ENCODE peak calls at places on chromosomes 2 and 18, in eight cellular contexts. L is AG10803; H is CD8-positive, alpha-beta T cell; J is left ventricle myocardium inferior; I is GM23338; A is spleen; S is astrocyte of the cerebellum; V is cardiac muscle cell. Y is an unnamed sample.

GRCh38 chr2:27996156-27996920 is 105.8 kb downstream of the BABAM2 start:
- DNase-seq in L (no peak), H (no peak), J (no peak), I (no peak), A (no peak), S (no peak), V (no peak), Y (no peak)

GRCh38 chr2:182193291-182193690 is 207.6 kb downstream of the PPP1R1C start:
- DNase-seq in L (no peak), H (no peak), J (no peak), I (peak), A (no peak), S (no peak), V (no peak), Y (no peak)

GRCh38 chr2:123840016-123840415 is 185.1 kb upstream of the CNTNAP5 start:
- DNase-seq in L (no peak), H (no peak), J (no peak), I (no peak), A (peak), S (no peak), V (no peak), Y (no peak)

GRCh38 chr18:36465276-36465675 is 167.8 kb downstream of the FHOD3 start:
- DNase-seq in L (no peak), H (no peak), J (no peak), I (no peak), A (no peak), S (no peak), V (no peak), Y (no peak)

GRCh38 chr18:13471971-13472628 is 253.5 kb downstream of the LDLRAD4 start:
- DNase-seq in L (no peak), H (no peak), J (no peak), I (peak), A (peak), S (no peak), V (no peak), Y (no peak)

GRCh38 chr2:225171350-225171749 is 129.1 kb upstream of the DOCK10 start:
- DNase-seq in L (no peak), H (no peak), J (no peak), I (no peak), A (no peak), S (no peak), V (no peak), Y (no peak)

GRCh38 chr2:142544173-142544572 is 333.3 kb upstream of the KYNU start:
- DNase-seq in L (no peak), H (no peak), J (no peak), I (no peak), A (no peak), S (no peak), V (no peak), Y (no peak)

GRCh38 chr2:96962567-96963203 is 23.7 kb downstream of the FAM178B start:
- DNase-seq in L (no peak), H (peak), J (no peak), I (no peak), A (peak), S (no peak), V (no peak), Y (no peak)

GRCh38 chr2:241788572-241788971 is 11.9 kb downstream of the GAL3ST2 start:
- DNase-seq in L (no peak), H (no peak), J (no peak), I (no peak), A (no peak), S (no peak), V (no peak), Y (no peak)

GRCh38 chr2:181655519-181655918 is 1.4 kb downstream of the CERKL start:
- DNase-seq in L (peak), H (no peak), J (no peak), I (no peak), A (no peak), S (no peak), V (no peak), Y (peak)

GRCh38 chr2:25044011-25044410 is 2.1 kb downstream of the EFR3B start:
- DNase-seq in L (no peak), H (no peak), J (no peak), I (no peak), A (no peak), S (no peak), V (no peak), Y (no peak)

GRCh38 chr2:237131749-237132148 is 46.1 kb downstream of the COPS8 start:
- DNase-seq in L (no peak), H (no peak), J (no peak), I (no peak), A (no peak), S (no peak), V (no peak), Y (no peak)

GRCh38 chr18:25561923-25562322 is 210.0 kb upstream of the ZNF521 start:
- DNase-seq in L (peak), H (no peak), J (no peak), I (peak), A (no peak), S (peak), V (peak), Y (peak)

GRCh38 chr2:8658064-8658862 is 23.6 kb upstream of the ID2 start:
- DNase-seq in L (no peak), H (no peak), J (no peak), I (no peak), A (no peak), S (no peak), V (no peak), Y (no peak)

GRCh38 chr2:188114014-188114413 is 177.7 kb upstream of the GULP1 start:
- DNase-seq in L (peak), H (no peak), J (no peak), I (no peak), A (no peak), S (no peak), V (no peak), Y (peak)

GRCh38 chr2:165990846-165991245 is 37.3 kb upstream of the TTC21B start:
- DNase-seq in L (no peak), H (no peak), J (no peak), I (no peak), A (no peak), S (no peak), V (no peak), Y (no peak)

GRCh38 chr2:95053543-95053942 is 28.0 kb downstream of the MAL start:
- DNase-seq in L (no peak), H (peak), J (no peak), I (peak), A (peak), S (no peak), V (no peak), Y (no peak)

GRCh38 chr2:36173760-36174362 is 181.7 kb upstream of the CRIM1 start:
- DNase-seq in L (no peak), H (no peak), J (no peak), I (no peak), A (no peak), S (no peak), V (no peak), Y (no peak)

GRCh38 chr18:49028801-49029506 is 78.2 kb upstream of the SMAD7 start:
- DNase-seq in L (no peak), H (no peak), J (no peak), I (no peak), A (no peak), S (no peak), V (no peak), Y (no peak)

GRCh38 chr2:54549912-54550518 is 93.9 kb downstream of the SPTBN1 start:
- DNase-seq in L (no peak), H (no peak), J (no peak), I (no peak), A (no peak), S (no peak), V (no peak), Y (no peak)

GRCh38 chr18:43539862-43540261 is 262.6 kb upstream of the SYT4 start:
- DNase-seq in L (peak), H (no peak), J (no peak), I (no peak), A (no peak), S (no peak), V (no peak), Y (no peak)

GRCh38 chr2:96207073-96207777 is 1.4 kb downstream of the STARD7 start:
- DNase-seq in L (no peak), H (no peak), J (no peak), I (no peak), A (no peak), S (no peak), V (peak), Y (no peak)

GRCh38 chr2:224004105-224004715 is 34.9 kb downstream of the SERPINE2 start:
- DNase-seq in L (no peak), H (no peak), J (no peak), I (no peak), A (no peak), S (no peak), V (no peak), Y (peak)

GRCh38 chr2:157830696-157831570 is 45.2 kb downstream of the ACVR1 start:
- DNase-seq in L (peak), H (no peak), J (no peak), I (no peak), A (no peak), S (peak), V (no peak), Y (peak)

GRCh38 chr18:6994719-6995430 is 122.7 kb downstream of the LAMA1 start:
- DNase-seq in L (peak), H (no peak), J (no peak), I (no peak), A (no peak), S (no peak), V (no peak), Y (no peak)

GRCh38 chr2:204265701-204266310 is 279.5 kb upstream of the PARD3B start:
- DNase-seq in L (no peak), H (no peak), J (no peak), I (no peak), A (no peak), S (no peak), V (no peak), Y (no peak)

GRCh38 chr2:230268606-230269222 is 43.2 kb downstream of the SP140 start:
- DNase-seq in L (no peak), H (no peak), J (no peak), I (no peak), A (no peak), S (no peak), V (no peak), Y (peak)

GRCh38 chr18:77530732-77531131 is 281.1 kb downstream of the GALR1 start:
- DNase-seq in L (no peak), H (no peak), J (no peak), I (no peak), A (no peak), S (no peak), V (no peak), Y (no peak)

GRCh38 chr2:165852394-165852793 is 58.3 kb upstream of the GALNT3 start:
- DNase-seq in L (no peak), H (no peak), J (no peak), I (no peak), A (no peak), S (no peak), V (no peak), Y (no peak)

GRCh38 chr18:46283268-46283667 is 179.1 kb downstream of the HAUS1 start:
- DNase-seq in L (peak), H (no peak), J (no peak), I (no peak), A (no peak), S (no peak), V (no peak), Y (peak)

GRCh38 chr2:200466703-200467418 is 43.0 kb downstream of the KCTD18 start:
- DNase-seq in L (peak), H (peak), J (no peak), I (no peak), A (no peak), S (no peak), V (no peak), Y (peak)

GRCh38 chr2:169221745-169222369 is 140.5 kb downstream of the LRP2 start:
- DNase-seq in L (no peak), H (no peak), J (no peak), I (peak), A (no peak), S (peak), V (peak), Y (peak)

GRCh38 chr2:18514838-18515461 is 45.5 kb downstream of the RDH14 start:
- DNase-seq in L (no peak), H (no peak), J (no peak), I (no peak), A (no peak), S (no peak), V (no peak), Y (no peak)

GRCh38 chr2:202056611-202057010 is 16.4 kb upstream of the KIAA2012 start:
- DNase-seq in L (no peak), H (no peak), J (no peak), I (no peak), A (no peak), S (no peak), V (no peak), Y (peak)

GRCh38 chr2:103959174-103960125 is 894.5 kb upstream of the POU3F3 start:
- DNase-seq in L (peak), H (no peak), J (no peak), I (peak), A (no peak), S (peak), V (peak), Y (no peak)

GRCh38 chr2:18047896-18048657 is 169.6 kb downstream of the KCNS3 start:
- DNase-seq in L (peak), H (no peak), J (no peak), I (no peak), A (no peak), S (no peak), V (no peak), Y (peak)

GRCh38 chr2:167783266-167784070 is 463.9 kb downstream of the STK39 start:
- DNase-seq in L (no peak), H (no peak), J (no peak), I (peak), A (no peak), S (peak), V (peak), Y (peak)

GRCh38 chr2:238790877-238791276 is 57.0 kb upstream of the TWIST2 start:
- DNase-seq in L (peak), H (no peak), J (no peak), I (no peak), A (no peak), S (no peak), V (no peak), Y (no peak)

DNA sequence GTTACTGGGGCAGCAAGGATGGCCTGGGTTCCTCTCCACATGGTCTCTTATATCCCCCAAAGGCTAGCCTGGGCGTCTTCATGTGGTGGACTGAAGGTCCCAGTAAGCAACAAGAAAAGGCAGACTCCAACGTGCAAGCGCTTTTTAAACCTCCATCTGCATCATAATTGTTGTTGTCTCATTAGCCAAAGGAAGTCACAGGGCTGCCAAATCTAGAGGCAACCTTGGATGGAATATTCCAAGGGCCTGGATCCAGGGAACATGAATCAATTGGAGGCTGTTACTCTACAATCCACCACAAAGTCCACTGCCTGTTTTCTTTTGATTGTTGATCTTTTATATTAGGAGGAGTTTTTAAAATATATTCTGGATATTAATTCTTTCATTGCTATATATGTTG is 118.8 kb downstream of the SH3RF3 start:
- DNase-seq in L (peak), H (no peak), J (no peak), I (no peak), A (peak), S (no peak), V (no peak), Y (peak)
- H3K4me3 ChIP-seq in L (no peak), H (no peak), J (no peak), I (no peak), A (no peak), S (no peak), V (no peak), Y (no peak)

DNA sequence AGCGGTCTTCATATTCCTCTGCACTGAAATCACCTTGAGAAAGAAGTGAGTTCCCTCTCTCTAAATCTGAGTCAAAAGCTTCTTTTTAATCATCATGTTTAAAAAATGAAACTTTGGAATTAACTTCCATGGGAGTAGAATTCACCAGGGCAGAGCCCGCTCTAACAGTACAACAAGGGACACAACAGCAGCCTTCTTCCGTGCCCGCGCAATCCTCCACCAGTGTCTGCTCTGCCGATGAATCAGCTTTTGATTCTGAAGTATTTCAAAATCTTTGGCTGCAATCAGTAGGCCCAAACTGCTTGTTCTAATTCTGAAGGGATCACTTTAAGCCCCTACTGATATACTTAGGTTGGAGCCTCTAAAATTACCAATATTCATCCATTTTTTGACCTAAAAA is 76.9 kb downstream of the USP40 start:
- DNase-seq in L (peak), H (no peak), J (no peak), I (no peak), A (no peak), S (no peak), V (no peak), Y (peak)
- TF ChIP-seq CTCF in L (no peak), H (no peak), J (no peak), I (no peak), A (no peak), S (no peak), V (no peak), Y (no peak)

GRCh38 chr18:12254137-12254819 is at the start of gene CIDEA:
- DNase-seq in L (no peak), H (no peak), J (no peak), I (peak), A (peak), S (no peak), V (peak), Y (peak)
- H3K4me3 ChIP-seq in L (peak), H (no peak), J (peak), I (peak), A (no peak), S (peak), V (peak), Y (peak)

GRCh38 chr18:50358844-50359243 is 16.0 kb upstream of the SKA1 start:
- DNase-seq in L (no peak), H (no peak), J (no peak), I (no peak), A (no peak), S (no peak), V (peak), Y (no peak)

GRCh38 chr18:50359806-50360205 is 15.0 kb upstream of the SKA1 start:
- DNase-seq in L (no peak), H (no peak), J (no peak), I (no peak), A (no peak), S (no peak), V (no peak), Y (no peak)

GRCh38 chr18:50350699-50351098 is 24.1 kb upstream of the SKA1 start:
- DNase-seq in L (no peak), H (no peak), J (no peak), I (no peak), A (no peak), S (no peak), V (no peak), Y (no peak)

DNA sequence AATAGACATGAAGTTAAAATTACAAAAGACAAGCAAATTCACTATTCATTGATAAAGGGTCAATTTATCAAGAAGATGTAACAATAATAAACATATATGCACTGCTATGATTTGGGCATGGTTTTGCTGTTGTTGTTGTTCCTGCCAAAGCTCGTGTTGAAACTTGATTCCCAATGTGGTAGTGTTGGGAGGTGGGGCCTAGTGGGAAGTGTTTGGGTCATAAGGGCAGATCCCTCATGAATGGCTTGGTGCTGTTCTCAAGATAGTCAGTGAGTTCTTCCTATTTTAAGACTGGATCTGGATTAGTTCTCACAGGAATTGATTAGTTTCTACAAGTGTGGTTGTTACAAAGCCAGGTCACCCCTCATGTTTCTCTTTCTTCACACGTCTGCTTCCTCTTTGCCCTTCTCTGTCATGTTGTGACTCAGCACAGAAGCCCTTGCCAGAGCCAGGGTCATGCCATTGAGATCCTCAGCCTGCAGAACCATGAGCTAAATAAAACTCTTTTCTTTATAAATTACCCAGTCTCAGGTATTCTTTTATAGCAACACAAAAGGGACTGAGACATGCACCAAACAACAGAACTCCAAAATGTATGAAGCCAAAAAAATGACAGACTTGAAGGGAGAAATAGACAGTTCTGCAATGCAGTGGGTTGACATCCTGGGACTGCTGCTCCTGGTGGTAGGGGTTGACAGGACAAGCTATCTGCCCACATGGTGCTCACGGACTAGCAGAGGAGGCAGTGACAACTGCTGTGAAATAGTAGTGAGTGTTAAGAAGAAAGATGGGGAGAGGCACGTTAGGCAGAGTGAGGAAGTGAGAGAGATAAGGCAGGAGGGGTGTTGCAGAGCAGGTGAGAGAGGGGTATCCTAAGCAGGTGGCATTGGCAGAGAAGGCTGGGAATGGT is 18.6 kb upstream of the SKA1 start:
- DNase-seq in L (peak), H (no peak), J (no peak), I (peak), A (no peak), S (no peak), V (peak), Y (peak)
- TF ChIP-seq CTCF in L (peak), H (no peak), J (no peak), I (peak), A (no peak), S (peak), V (peak), Y (peak)